ENCODE peak calls at places on chromosomes 2 and 18, in ten cellular contexts. X is nucleus accumbens, H is GM12865, A is NB4, S is DND-41, W is GM23248, I is B cell, P is progenitor cell of endocrine pancreas, G is kidney glomerular epithelial cell, L is T-cell. O is an unnamed sample.

GRCh38 chr2:111534816-111535803 is 348.9 kb downstream of the ANAPC1 start:
- DNase-seq in S (no peak), I (no peak), X (no peak), G (peak; percentile 40), P (no peak), H (no peak), A (no peak), L (peak; percentile 7), W (peak; percentile 72), O (peak; percentile 23)

GRCh38 chr2:172086349-172087190 is 1.3 kb downstream of the DLX1 start:
- DNase-seq in X (no peak), W (peak; percentile 65), H (peak; percentile 40), A (peak; percentile 45), L (peak; percentile 47), S (no peak), P (no peak), I (peak; percentile 55), G (no peak), O (peak; percentile 27)

GRCh38 chr18:11025671-11026070 is 123.7 kb downstream of the PIEZO2 start:
- DNase-seq in S (no peak), P (no peak), A (no peak), G (no peak), L (no peak), W (no peak), I (no peak), H (no peak), X (no peak), O (no peak)

GRCh38 chr2:170530284-170530745 is 184.8 kb upstream of the SP5 start:
- DNase-seq in P (peak; percentile 49), L (no peak), X (no peak), I (no peak), A (no peak), S (no peak), G (peak; percentile 52), H (no peak), W (no peak), O (peak; percentile 48)

GRCh38 chr18:76962851-76963250 is 140.5 kb downstream of the ZNF236 start:
- DNase-seq in I (no peak), X (no peak), G (no peak), W (no peak), H (no peak), L (no peak), P (no peak), S (no peak), A (no peak), O (no peak)

GRCh38 chr2:148338544-148338943 is 306.0 kb upstream of the EPC2 start:
- DNase-seq in I (no peak), X (no peak), W (peak; percentile 85), P (no peak), A (no peak), G (peak; percentile 58), H (no peak), S (no peak), L (no peak), O (no peak)

GRCh38 chr18:649341-649740 is 8.1 kb upstream of the TYMS start:
- DNase-seq in X (no peak), A (no peak), P (no peak), H (no peak), I (no peak), S (no peak), W (no peak), L (no peak), G (no peak), O (no peak)

GRCh38 chr2:45616663-45617411 is 5.8 kb upstream of the SRBD1 start:
- DNase-seq in X (no peak), H (no peak), P (no peak), I (no peak), G (peak; percentile 14), S (no peak), W (peak; percentile 73), L (no peak), A (no peak), O (no peak)

GRCh38 chr18:79484661-79485621 is 89.2 kb downstream of the NFATC1 start:
- DNase-seq in I (no peak), P (no peak), S (no peak), H (no peak), A (no peak), G (peak; percentile 93), X (no peak), L (no peak), W (peak; percentile 99), O (peak; percentile 79)

GRCh38 chr2:224764565-224765236 is 48.5 kb upstream of the CCDC195 start:
- DNase-seq in W (no peak), G (no peak), S (peak; percentile 9), L (no peak), P (no peak), I (peak; percentile 16), X (no peak), A (no peak), H (peak; percentile 24), O (no peak)

GRCh38 chr2:23563673-23564617 is 179.0 kb downstream of the KLHL29 start:
- DNase-seq in H (no peak), W (peak; percentile 79), S (no peak), X (peak; percentile 59), L (no peak), P (peak; percentile 25), I (no peak), G (no peak), A (no peak), O (peak; percentile 73)

GRCh38 chr18:35777042-35777441 is 195.4 kb upstream of the RMP24 start:
- DNase-seq in X (no peak), I (no peak), P (no peak), G (no peak), L (no peak), A (no peak), S (no peak), W (no peak), H (peak; percentile 9), O (peak; percentile 31)

GRCh38 chr2:133045787-133046186 is 375.8 kb upstream of the LYPD1 start:
- DNase-seq in W (no peak), X (no peak), I (no peak), L (no peak), S (no peak), P (no peak), G (no peak), H (no peak), A (no peak), O (no peak)

GRCh38 chr2:240792658-240793312 is 27.2 kb downstream of the KIF1A start:
- DNase-seq in S (no peak), A (no peak), H (no peak), G (no peak), X (no peak), I (no peak), P (no peak), W (no peak), L (no peak), O (no peak)

GRCh38 chr2:203619192-203619878 is 84.2 kb upstream of the RAPH1 start:
- DNase-seq in I (no peak), A (no peak), G (no peak), S (no peak), L (no peak), P (no peak), H (no peak), W (no peak), X (no peak), O (no peak)

GRCh38 chr18:7452331-7452730 is 114.8 kb upstream of the PTPRM start:
- DNase-seq in G (peak; percentile 46), A (peak; percentile 26), S (peak; percentile 12), X (no peak), H (no peak), W (peak; percentile 54), L (no peak), I (no peak), P (no peak), O (peak; percentile 84)

GRCh38 chr18:906416-907170 is 1.9 kb downstream of the ADCYAP1 start:
- DNase-seq in I (no peak), A (no peak), W (peak; percentile 3), H (no peak), G (no peak), X (no peak), L (no peak), S (no peak), P (no peak), O (peak; percentile 58)

GRCh38 chr2:50613161-50613560 is 418.8 kb downstream of the NRXN1 start:
- DNase-seq in L (no peak), I (no peak), H (no peak), A (no peak), X (no peak), S (no peak), G (no peak), P (no peak), W (no peak), O (no peak)

O was measured in iPS-NIHi11.